ENCODE peak calls at places on chromosomes 12 and 14, in nine cellular contexts. One of them, this sample, is unnamed.
A peak's percentile ranks its signal among the peaks of the same experiment; 100 is the strongest.

GRCh38 chr14:50957296-50957695 is 13.0 kb upstream of the PYGL start:
- DNase-seq in D721Med: no peak
- DNase-seq in hepatocyte: peak; percentile 38
- DNase-seq in HCT116: no peak
- DNase-seq in suprapubic skin: no peak
- DNase-seq in Peyer's patch: no peak
- DNase-seq in activated B cell treated with CpG ODN at 0.5 μM for 24 hours: no peak
- DNase-seq in CD8-positive, alpha-beta T cell: no peak
- DNase-seq in astrocyte of the spinal cord: peak; percentile 44
- DNase-seq in this sample: no peak

GRCh38 chr12:58728397-58728796 is 191.9 kb downstream of the LRIG3 start:
- DNase-seq in D721Med: no peak
- DNase-seq in hepatocyte: no peak
- DNase-seq in HCT116: no peak
- DNase-seq in suprapubic skin: no peak
- DNase-seq in Peyer's patch: no peak
- DNase-seq in activated B cell treated with CpG ODN at 0.5 μM for 24 hours: no peak
- DNase-seq in CD8-positive, alpha-beta T cell: no peak
- DNase-seq in astrocyte of the spinal cord: peak; percentile 14
- DNase-seq in this sample: no peak

GRCh38 chr14:104284107-104284592 is 145.8 kb downstream of the KIF26A start:
- DNase-seq in D721Med: no peak
- DNase-seq in hepatocyte: no peak
- DNase-seq in HCT116: no peak
- DNase-seq in suprapubic skin: peak; percentile 58
- DNase-seq in Peyer's patch: no peak
- DNase-seq in activated B cell treated with CpG ODN at 0.5 μM for 24 hours: no peak
- DNase-seq in CD8-positive, alpha-beta T cell: no peak
- DNase-seq in astrocyte of the spinal cord: no peak
- DNase-seq in this sample: no peak

GRCh38 chr12:9276990-9277389 is 68.8 kb upstream of the PZP start:
- DNase-seq in D721Med: no peak
- DNase-seq in hepatocyte: no peak
- DNase-seq in HCT116: no peak
- DNase-seq in suprapubic skin: no peak
- DNase-seq in Peyer's patch: no peak
- DNase-seq in activated B cell treated with CpG ODN at 0.5 μM for 24 hours: no peak
- DNase-seq in CD8-positive, alpha-beta T cell: no peak
- DNase-seq in astrocyte of the spinal cord: no peak
- DNase-seq in this sample: no peak

GRCh38 chr14:21057803-21058675 is at the start of gene RNASE8:
- DNase-seq in D721Med: no peak
- DNase-seq in hepatocyte: no peak
- DNase-seq in HCT116: no peak
- DNase-seq in suprapubic skin: no peak
- DNase-seq in Peyer's patch: no peak
- DNase-seq in activated B cell treated with CpG ODN at 0.5 μM for 24 hours: no peak
- DNase-seq in CD8-positive, alpha-beta T cell: no peak
- DNase-seq in astrocyte of the spinal cord: no peak
- DNase-seq in this sample: no peak

GRCh38 chr14:59254911-59255545 is 66.6 kb downstream of the DAAM1 start:
- DNase-seq in D721Med: no peak
- DNase-seq in hepatocyte: no peak
- DNase-seq in HCT116: no peak
- DNase-seq in suprapubic skin: no peak
- DNase-seq in Peyer's patch: peak; percentile 50
- DNase-seq in activated B cell treated with CpG ODN at 0.5 μM for 24 hours: no peak
- DNase-seq in CD8-positive, alpha-beta T cell: no peak
- DNase-seq in astrocyte of the spinal cord: peak; percentile 20
- DNase-seq in this sample: no peak

GRCh38 chr12:131096681-131097181 is 143.0 kb downstream of the ADGRD1 start:
- DNase-seq in D721Med: no peak
- DNase-seq in hepatocyte: no peak
- DNase-seq in HCT116: no peak
- DNase-seq in suprapubic skin: peak; percentile 65
- DNase-seq in Peyer's patch: peak; percentile 24
- DNase-seq in activated B cell treated with CpG ODN at 0.5 μM for 24 hours: peak; percentile 14
- DNase-seq in CD8-positive, alpha-beta T cell: no peak
- DNase-seq in astrocyte of the spinal cord: no peak
- DNase-seq in this sample: no peak

GRCh38 chr12:6921539-6921938 is 6.2 kb upstream of the ATN1 start:
- DNase-seq in D721Med: no peak
- DNase-seq in hepatocyte: no peak
- DNase-seq in HCT116: no peak
- DNase-seq in suprapubic skin: no peak
- DNase-seq in Peyer's patch: no peak
- DNase-seq in activated B cell treated with CpG ODN at 0.5 μM for 24 hours: no peak
- DNase-seq in CD8-positive, alpha-beta T cell: no peak
- DNase-seq in astrocyte of the spinal cord: no peak
- DNase-seq in this sample: no peak

GRCh38 chr12:6866920-6867406 is 368 bp upstream of the TPI1 start:
- DNase-seq in D721Med: no peak
- DNase-seq in hepatocyte: no peak
- DNase-seq in HCT116: no peak
- DNase-seq in suprapubic skin: no peak
- DNase-seq in Peyer's patch: no peak
- DNase-seq in activated B cell treated with CpG ODN at 0.5 μM for 24 hours: no peak
- DNase-seq in CD8-positive, alpha-beta T cell: no peak
- DNase-seq in astrocyte of the spinal cord: no peak
- DNase-seq in this sample: no peak

GRCh38 chr14:101636081-101636560 is 74.8 kb downstream of the DIO3 start:
- DNase-seq in D721Med: no peak
- DNase-seq in hepatocyte: no peak
- DNase-seq in HCT116: no peak
- DNase-seq in suprapubic skin: no peak
- DNase-seq in Peyer's patch: no peak
- DNase-seq in activated B cell treated with CpG ODN at 0.5 μM for 24 hours: no peak
- DNase-seq in CD8-positive, alpha-beta T cell: no peak
- DNase-seq in astrocyte of the spinal cord: no peak
- DNase-seq in this sample: no peak

GRCh38 chr14:105505101-105505500 is 14.1 kb downstream of the TEDC1 start:
- DNase-seq in D721Med: no peak
- DNase-seq in hepatocyte: no peak
- DNase-seq in HCT116: no peak
- DNase-seq in suprapubic skin: no peak
- DNase-seq in Peyer's patch: no peak
- DNase-seq in activated B cell treated with CpG ODN at 0.5 μM for 24 hours: no peak
- DNase-seq in CD8-positive, alpha-beta T cell: no peak
- DNase-seq in astrocyte of the spinal cord: no peak
- DNase-seq in this sample: no peak

GRCh38 chr14:43692706-43693105 is 814.4 kb downstream of the FSCB start:
- DNase-seq in D721Med: no peak
- DNase-seq in hepatocyte: no peak
- DNase-seq in HCT116: no peak
- DNase-seq in suprapubic skin: no peak
- DNase-seq in Peyer's patch: no peak
- DNase-seq in activated B cell treated with CpG ODN at 0.5 μM for 24 hours: no peak
- DNase-seq in CD8-positive, alpha-beta T cell: no peak
- DNase-seq in astrocyte of the spinal cord: no peak
- DNase-seq in this sample: no peak

DNA sequence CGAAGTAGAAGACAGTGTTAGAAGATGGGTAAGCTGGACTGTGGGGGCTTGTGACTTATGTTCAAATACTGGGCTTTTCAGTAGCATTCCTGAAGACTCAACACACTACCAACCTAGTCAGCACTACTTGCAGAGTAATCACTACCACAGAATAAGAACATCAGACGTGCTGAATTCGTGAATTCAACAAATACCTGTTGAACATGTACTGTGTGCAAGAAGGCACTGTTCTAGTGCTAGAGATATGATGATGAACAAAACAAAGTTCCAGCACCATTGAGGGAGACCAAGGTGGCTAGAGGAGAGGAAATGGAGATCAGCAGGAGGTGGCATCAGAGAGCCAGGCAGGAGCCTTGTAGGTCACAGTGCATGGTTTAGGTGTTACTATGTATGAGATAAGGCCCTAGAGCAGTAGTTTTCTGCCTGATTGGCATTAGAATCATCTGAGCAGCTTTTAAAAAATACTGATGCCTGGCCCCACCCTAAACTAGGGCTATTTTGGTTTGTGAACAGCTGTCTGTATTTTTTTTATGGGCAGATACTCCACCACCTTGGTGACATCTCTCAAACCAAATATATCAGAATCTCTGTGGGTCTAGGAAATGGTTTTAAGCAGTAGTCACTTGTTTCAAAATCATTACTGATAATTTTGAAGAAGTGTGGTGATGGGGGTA is 26.8 kb downstream of the FERMT2 start:
- DNase-seq in D721Med: no peak
- DNase-seq in hepatocyte: no peak
- DNase-seq in HCT116: no peak
- DNase-seq in suprapubic skin: no peak
- DNase-seq in Peyer's patch: no peak
- DNase-seq in activated B cell treated with CpG ODN at 0.5 μM for 24 hours: no peak
- DNase-seq in CD8-positive, alpha-beta T cell: no peak
- DNase-seq in astrocyte of the spinal cord: no peak
- DNase-seq in this sample: no peak
- TF ChIP-seq CTCF in D721Med: no peak
- TF ChIP-seq CTCF in hepatocyte: no peak
- TF ChIP-seq CTCF in HCT116: peak; percentile 18
- TF ChIP-seq CTCF in suprapubic skin: no peak
- TF ChIP-seq CTCF in Peyer's patch: no peak
- TF ChIP-seq CTCF in activated B cell treated with CpG ODN at 0.5 μM for 24 hours: no peak
- TF ChIP-seq CTCF in CD8-positive, alpha-beta T cell: no peak
- TF ChIP-seq CTCF in astrocyte of the spinal cord: no peak
- TF ChIP-seq CTCF in this sample: no peak

GRCh38 chr12:19036673-19037357 is 92.7 kb upstream of the PLEKHA5 start:
- DNase-seq in D721Med: no peak
- DNase-seq in hepatocyte: no peak
- DNase-seq in HCT116: no peak
- DNase-seq in suprapubic skin: no peak
- DNase-seq in Peyer's patch: no peak
- DNase-seq in activated B cell treated with CpG ODN at 0.5 μM for 24 hours: no peak
- DNase-seq in CD8-positive, alpha-beta T cell: no peak
- DNase-seq in astrocyte of the spinal cord: peak; percentile 46
- DNase-seq in this sample: no peak
- TF ChIP-seq CTCF in D721Med: no peak
- TF ChIP-seq CTCF in hepatocyte: no peak
- TF ChIP-seq CTCF in HCT116: no peak
- TF ChIP-seq CTCF in suprapubic skin: no peak
- TF ChIP-seq CTCF in Peyer's patch: no peak
- TF ChIP-seq CTCF in activated B cell treated with CpG ODN at 0.5 μM for 24 hours: no peak
- TF ChIP-seq CTCF in CD8-positive, alpha-beta T cell: no peak
- TF ChIP-seq CTCF in astrocyte of the spinal cord: no peak
- TF ChIP-seq CTCF in this sample: no peak

GRCh38 chr12:25308761-25309160 is 58.0 kb upstream of the KRAS start:
- DNase-seq in D721Med: no peak
- DNase-seq in hepatocyte: no peak
- DNase-seq in HCT116: no peak
- DNase-seq in suprapubic skin: no peak
- DNase-seq in Peyer's patch: no peak
- DNase-seq in activated B cell treated with CpG ODN at 0.5 μM for 24 hours: no peak
- DNase-seq in CD8-positive, alpha-beta T cell: no peak
- DNase-seq in astrocyte of the spinal cord: no peak
- DNase-seq in this sample: no peak
- TF ChIP-seq CTCF in D721Med: no peak
- TF ChIP-seq CTCF in hepatocyte: no peak
- TF ChIP-seq CTCF in HCT116: no peak
- TF ChIP-seq CTCF in suprapubic skin: no peak
- TF ChIP-seq CTCF in Peyer's patch: no peak
- TF ChIP-seq CTCF in activated B cell treated with CpG ODN at 0.5 μM for 24 hours: no peak
- TF ChIP-seq CTCF in CD8-positive, alpha-beta T cell: no peak
- TF ChIP-seq CTCF in astrocyte of the spinal cord: no peak
- TF ChIP-seq CTCF in this sample: no peak

GRCh38 chr12:87848248-87848868 is 180.8 kb downstream of the C12orf50 start:
- DNase-seq in D721Med: no peak
- DNase-seq in hepatocyte: peak; percentile 78
- DNase-seq in HCT116: peak; percentile 54
- DNase-seq in suprapubic skin: no peak
- DNase-seq in Peyer's patch: no peak
- DNase-seq in activated B cell treated with CpG ODN at 0.5 μM for 24 hours: no peak
- DNase-seq in CD8-positive, alpha-beta T cell: no peak
- DNase-seq in astrocyte of the spinal cord: peak; percentile 82
- DNase-seq in this sample: no peak

GRCh38 chr12:87849074-87849473 is 180.1 kb downstream of the C12orf50 start:
- DNase-seq in D721Med: no peak
- DNase-seq in hepatocyte: no peak
- DNase-seq in HCT116: no peak
- DNase-seq in suprapubic skin: no peak
- DNase-seq in Peyer's patch: no peak
- DNase-seq in activated B cell treated with CpG ODN at 0.5 μM for 24 hours: no peak
- DNase-seq in CD8-positive, alpha-beta T cell: no peak
- DNase-seq in astrocyte of the spinal cord: no peak
- DNase-seq in this sample: no peak

GRCh38 chr12:87853448-87854003 is 175.7 kb downstream of the C12orf50 start:
- DNase-seq in D721Med: no peak
- DNase-seq in hepatocyte: no peak
- DNase-seq in HCT116: no peak
- DNase-seq in suprapubic skin: no peak
- DNase-seq in Peyer's patch: no peak
- DNase-seq in activated B cell treated with CpG ODN at 0.5 μM for 24 hours: no peak
- DNase-seq in CD8-positive, alpha-beta T cell: no peak
- DNase-seq in astrocyte of the spinal cord: no peak
- DNase-seq in this sample: no peak
- TF ChIP-seq CTCF in D721Med: no peak
- TF ChIP-seq CTCF in hepatocyte: no peak
- TF ChIP-seq CTCF in HCT116: no peak
- TF ChIP-seq CTCF in suprapubic skin: no peak
- TF ChIP-seq CTCF in Peyer's patch: no peak
- TF ChIP-seq CTCF in activated B cell treated with CpG ODN at 0.5 μM for 24 hours: no peak
- TF ChIP-seq CTCF in CD8-positive, alpha-beta T cell: no peak
- TF ChIP-seq CTCF in astrocyte of the spinal cord: no peak
- TF ChIP-seq CTCF in this sample: no peak

GRCh38 chr12:13024151-13024946 is 19.8 kb upstream of the FAM234B start:
- DNase-seq in D721Med: no peak
- DNase-seq in hepatocyte: peak; percentile 43
- DNase-seq in HCT116: peak; percentile 28
- DNase-seq in suprapubic skin: no peak
- DNase-seq in Peyer's patch: peak; percentile 76
- DNase-seq in activated B cell treated with CpG ODN at 0.5 μM for 24 hours: no peak
- DNase-seq in CD8-positive, alpha-beta T cell: no peak
- DNase-seq in astrocyte of the spinal cord: peak; percentile 77
- DNase-seq in this sample: no peak
- TF ChIP-seq CTCF in D721Med: peak; percentile 74
- TF ChIP-seq CTCF in hepatocyte: peak; percentile 53
- TF ChIP-seq CTCF in HCT116: peak; percentile 58
- TF ChIP-seq CTCF in suprapubic skin: peak; percentile 18
- TF ChIP-seq CTCF in Peyer's patch: no peak
- TF ChIP-seq CTCF in activated B cell treated with CpG ODN at 0.5 μM for 24 hours: no peak
- TF ChIP-seq CTCF in CD8-positive, alpha-beta T cell: no peak
- TF ChIP-seq CTCF in astrocyte of the spinal cord: peak; percentile 78
- TF ChIP-seq CTCF in this sample: no peak

GRCh38 chr12:24561882-24562760 is 386.8 kb downstream of the BCAT1 start:
- DNase-seq in D721Med: no peak
- DNase-seq in hepatocyte: peak; percentile 78
- DNase-seq in HCT116: no peak
- DNase-seq in suprapubic skin: peak; percentile 83
- DNase-seq in Peyer's patch: peak; percentile 56
- DNase-seq in activated B cell treated with CpG ODN at 0.5 μM for 24 hours: peak; percentile 46
- DNase-seq in CD8-positive, alpha-beta T cell: no peak
- DNase-seq in astrocyte of the spinal cord: peak; percentile 75
- DNase-seq in this sample: no peak
- TF ChIP-seq CTCF in D721Med: no peak
- TF ChIP-seq CTCF in hepatocyte: no peak
- TF ChIP-seq CTCF in HCT116: no peak
- TF ChIP-seq CTCF in suprapubic skin: no peak
- TF ChIP-seq CTCF in Peyer's patch: no peak
- TF ChIP-seq CTCF in activated B cell treated with CpG ODN at 0.5 μM for 24 hours: no peak
- TF ChIP-seq CTCF in CD8-positive, alpha-beta T cell: no peak
- TF ChIP-seq CTCF in astrocyte of the spinal cord: no peak
- TF ChIP-seq CTCF in this sample: no peak